ENCODE peak calls at places on chromosomes 4 and X, in ten cellular contexts. W is ovary, N is SK-N-SH, K is tibial nerve, T is GM12878, V is A549, Z is upper lobe of left lung, L is transverse colon, J is suprapubic skin, M is H1. Q is an unnamed sample. For H3K4me1, the result is how much of the 10 kb centered on the place peaks cover.

GRCh38 chrX:105150557-105150956 is 69.9 kb downstream of the TEX13A start:
- DNase-seq in W (no peak), N (no peak), K (no peak), T (no peak), V (no peak), Z (no peak), L (no peak), J (no peak), M (no peak), Q (no peak)

GRCh38 chrX:70468709-70469108 is 24.1 kb downstream of the DLG3 start:
- DNase-seq in W (no peak), N (no peak), K (no peak), T (no peak), V (no peak), Z (no peak), L (no peak), J (no peak), M (no peak), Q (no peak)

GRCh38 chr4:533318-534100 is 34.5 kb downstream of the PIGG start:
- DNase-seq in W (no peak), N (no peak), K (no peak), T (no peak), V (no peak), Z (no peak), L (no peak), J (no peak), M (no peak), Q (no peak)

GRCh38 chr4:78722320-78722719 is 53.8 kb upstream of the BMP2K start:
- DNase-seq in W (no peak), N (no peak), K (no peak), T (no peak), V (no peak), Z (no peak), L (no peak), J (no peak), M (no peak), Q (no peak)

GRCh38 chr4:23577398-23577797 is 312.4 kb downstream of the PPARGC1A start:
- DNase-seq in W (no peak), N (no peak), K (no peak), T (no peak), V (no peak), Z (no peak), L (no peak), J (no peak), M (no peak), Q (no peak)

GRCh38 chr4:114598191-114599121 is at the start of gene UGT8:
- DNase-seq in W (no peak), N (peak), K (peak), T (no peak), V (peak), Z (peak), L (peak), J (no peak), M (no peak), Q (peak)

GRCh38 chrX:137424679-137425078 is 141.2 kb upstream of the ZIC3 start:
- DNase-seq in W (no peak), N (no peak), K (no peak), T (no peak), V (no peak), Z (no peak), L (no peak), J (no peak), M (no peak), Q (no peak)

GRCh38 chr4:122764808-122765189 is 32.3 kb downstream of the BBS12 start:
- DNase-seq in W (no peak), N (no peak), K (no peak), T (no peak), V (peak), Z (no peak), L (no peak), J (no peak), M (no peak), Q (no peak)

GRCh38 chr4:159197260-159197884 is 94.5 kb downstream of the RAPGEF2 start:
- DNase-seq in W (no peak), N (no peak), K (no peak), T (no peak), V (no peak), Z (no peak), L (no peak), J (no peak), M (no peak), Q (no peak)

GRCh38 chr4:8525383-8526120 is 54.6 kb upstream of the GPR78 start:
- DNase-seq in W (peak), N (no peak), K (no peak), T (no peak), V (no peak), Z (no peak), L (no peak), J (no peak), M (no peak), Q (no peak)

GRCh38 chr4:143185253-143186107 is 763 bp downstream of the USP38 start:
- DNase-seq in W (no peak), N (peak), K (no peak), T (no peak), V (peak), Z (peak), L (peak), J (peak), M (no peak), Q (no peak)

GRCh38 chr4:3148926-3149325 is 74.4 kb downstream of the HTT start:
- DNase-seq in W (no peak), N (no peak), K (no peak), T (no peak), V (no peak), Z (no peak), L (no peak), J (no peak), M (no peak), Q (no peak)

GRCh38 chr4:110245567-110245966 is 47.2 kb upstream of the ELOVL6 start:
- DNase-seq in W (no peak), N (no peak), K (no peak), T (no peak), V (no peak), Z (no peak), L (no peak), J (no peak), M (no peak), Q (no peak)

GRCh38 chrX:129798888-129799287 is 19.1 kb downstream of the SASH3 start:
- DNase-seq in W (no peak), N (no peak), K (no peak), T (no peak), V (no peak), Z (no peak), L (no peak), J (no peak), M (no peak), Q (no peak)

GRCh38 chr4:2265113-2266110 is 3.5 kb upstream of the MXD4 start:
- DNase-seq in W (no peak), N (no peak), K (no peak), T (no peak), V (no peak), Z (no peak), L (no peak), J (no peak), M (no peak), Q (no peak)

GRCh38 chr4:172125438-172125837 is 312.2 kb downstream of the GALNTL6 start:
- DNase-seq in W (no peak), N (no peak), K (no peak), T (no peak), V (no peak), Z (no peak), L (no peak), J (no peak), M (no peak), Q (no peak)

GRCh38 chr4:5114911-5115310 is 63.6 kb downstream of the STK32B start:
- DNase-seq in W (no peak), N (no peak), K (no peak), T (no peak), V (peak), Z (no peak), L (no peak), J (no peak), M (no peak), Q (no peak)

GRCh38 chr4:74504212-74504611 is 59.3 kb downstream of the AREG start:
- DNase-seq in W (no peak), N (no peak), K (no peak), T (no peak), V (no peak), Z (no peak), L (no peak), J (no peak), M (no peak), Q (no peak)

GRCh38 chr4:158008551-158009218 is 164.1 kb downstream of the GASK1B start:
- DNase-seq in W (peak), N (no peak), K (no peak), T (no peak), V (no peak), Z (no peak), L (no peak), J (no peak), M (no peak), Q (no peak)

GRCh38 chr4:39048291-39048690 is 13.7 kb upstream of the KLHL5 start:
- DNase-seq in W (no peak), N (no peak), K (no peak), T (no peak), V (no peak), Z (no peak), L (no peak), J (no peak), M (no peak), Q (no peak)

GRCh38 chr4:102420563-102421221 is 75.4 kb upstream of the SLC39A8 start:
- DNase-seq in W (no peak), N (no peak), K (no peak), T (no peak), V (peak), Z (no peak), L (no peak), J (no peak), M (no peak), Q (no peak)

GRCh38 chrX:31213941-31214340 is 142.1 kb upstream of the FTHL17 start:
- DNase-seq in W (no peak), N (peak), K (no peak), T (no peak), V (no peak), Z (no peak), L (no peak), J (no peak), M (no peak), Q (no peak)

GRCh38 chr4:26753642-26754041 is 107.0 kb upstream of the STIM2 start:
- DNase-seq in W (peak), N (no peak), K (no peak), T (no peak), V (no peak), Z (peak), L (no peak), J (no peak), M (no peak), Q (no peak)

GRCh38 chrX:153774576-153775292 is 6.1 kb upstream of the SRPK3 start:
- DNase-seq in W (peak), N (peak), K (no peak), T (no peak), V (no peak), Z (no peak), L (no peak), J (no peak), M (no peak), Q (no peak)

GRCh38 chr4:173167793-173168395 is 717 bp upstream of the GALNT7 start:
- DNase-seq in W (peak), N (peak), K (no peak), T (no peak), V (peak), Z (peak), L (peak), J (peak), M (no peak), Q (peak)

GRCh38 chr4:173169428-173170209 is 1.0 kb downstream of the GALNT7 start:
- DNase-seq in W (peak), N (peak), K (peak), T (no peak), V (peak), Z (peak), L (peak), J (peak), M (no peak), Q (peak)

GRCh38 chr4:173170210-173170778 is 1.7 kb downstream of the GALNT7 start:
- DNase-seq in W (no peak), N (no peak), K (no peak), T (no peak), V (no peak), Z (no peak), L (no peak), J (no peak), M (no peak), Q (no peak)

GRCh38 chr4:173168396-173169177 is at the start of gene GALNT7:
- DNase-seq in W (peak), N (peak), K (peak), T (no peak), V (peak), Z (peak), L (peak), J (peak), M (peak), Q (peak)

GRCh38 chr4:173169178-173169427 is 492 bp downstream of the GALNT7 start:
- DNase-seq in W (no peak), N (no peak), K (no peak), T (no peak), V (no peak), Z (no peak), L (no peak), J (no peak), M (no peak), Q (no peak)
- H3K4me1 ChIP-seq in W (under half), N (under half), K (under half), T (under half), V (under half), Z (under half), L (under half), J (under half), M (under half), Q (half or more)

DNA sequence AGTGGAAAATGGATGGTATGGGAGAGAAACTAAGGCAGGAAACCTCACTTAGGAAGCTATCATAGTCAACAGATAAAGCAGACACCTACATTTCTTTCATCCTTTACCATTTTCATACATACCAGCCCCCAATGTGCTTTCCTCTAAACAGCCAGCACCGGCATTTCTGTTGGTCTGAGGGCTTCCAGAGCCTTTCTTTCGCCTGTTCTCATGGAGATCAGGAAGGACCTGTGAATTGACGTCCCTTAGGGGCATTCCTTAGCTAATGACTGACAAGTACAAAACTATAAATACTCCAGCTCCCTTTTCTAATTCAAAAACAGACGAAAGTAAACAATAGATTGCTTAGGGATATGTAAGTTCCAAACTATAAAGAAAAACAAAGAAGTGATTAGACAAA is 215.5 kb upstream of the CNKSR2 start:
- DNase-seq in W (no peak), N (no peak), K (no peak), T (no peak), V (no peak), Z (no peak), L (no peak), J (no peak), M (no peak), Q (no peak)
- TF ChIP-seq EP300 in W (no peak), N (no peak), K (no peak), T (no peak), V (no peak), Z (no peak), L (no peak), J (no peak), M (no peak), Q (no peak)

GRCh38 chr4:138689182-138689546 is 326.4 kb upstream of the NOCT start:
- DNase-seq in W (no peak), N (no peak), K (no peak), T (no peak), V (no peak), Z (no peak), L (no peak), J (no peak), M (no peak), Q (no peak)

GRCh38 chr4:138681000-138681604 is 334.5 kb upstream of the NOCT start:
- DNase-seq in W (peak), N (peak), K (peak), T (peak), V (peak), Z (peak), L (peak), J (peak), M (no peak), Q (peak)

GRCh38 chr4:138689593-138689992 is 326.0 kb upstream of the NOCT start:
- DNase-seq in W (no peak), N (no peak), K (no peak), T (no peak), V (no peak), Z (no peak), L (no peak), J (no peak), M (no peak), Q (no peak)

GRCh38 chr4:138688531-138689181 is 326.9 kb upstream of the NOCT start:
- DNase-seq in W (no peak), N (no peak), K (no peak), T (no peak), V (no peak), Z (no peak), L (no peak), J (no peak), M (no peak), Q (no peak)

DNA sequence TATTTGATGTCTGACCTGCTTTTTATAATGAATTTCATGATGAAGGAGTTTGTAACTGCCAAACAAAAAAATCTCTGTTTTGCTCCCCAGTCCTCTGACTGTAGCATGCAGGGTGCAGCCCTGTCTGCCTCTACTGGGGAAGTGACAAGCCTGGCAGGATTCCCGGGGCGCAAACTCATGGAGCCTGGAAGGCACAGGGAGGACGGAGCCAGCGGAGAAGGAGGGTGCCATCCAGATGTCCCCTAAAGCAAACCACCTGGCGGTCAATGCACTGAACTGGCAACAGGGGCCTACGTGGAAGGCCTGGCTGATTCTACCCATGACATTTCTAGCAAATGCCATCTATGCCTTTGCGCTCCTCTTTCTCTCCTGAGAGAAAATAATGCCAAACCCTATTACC is 329.5 kb upstream of the NOCT start:
- DNase-seq in W (no peak), N (peak), K (no peak), T (no peak), V (no peak), Z (no peak), L (no peak), J (no peak), M (no peak), Q (no peak)
- TF ChIP-seq CTCF in W (no peak), N (no peak), K (no peak), T (no peak), V (no peak), Z (no peak), L (no peak), J (no peak), M (no peak), Q (no peak)

GRCh38 chr4:97582890-97583289 is 560.4 kb downstream of the STPG2 start:
- DNase-seq in W (no peak), N (no peak), K (no peak), T (no peak), V (no peak), Z (no peak), L (no peak), J (no peak), M (no peak), Q (no peak)

GRCh38 chr4:97576955-97577354 is 566.3 kb downstream of the STPG2 start:
- DNase-seq in W (no peak), N (no peak), K (no peak), T (no peak), V (no peak), Z (no peak), L (no peak), J (no peak), M (no peak), Q (no peak)
- H3K4me1 ChIP-seq in W (under half), N (under half), K (under half), T (under half), V (under half), Z (under half), L (under half), J (under half), M (under half), Q (under half)

GRCh38 chr4:56961107-56961500 is 16.3 kb downstream of the NOA1 start:
- DNase-seq in W (no peak), N (no peak), K (no peak), T (no peak), V (no peak), Z (no peak), L (no peak), J (no peak), M (no peak), Q (no peak)
- TF ChIP-seq EP300 in W (no peak), N (no peak), K (no peak), T (no peak), V (no peak), Z (no peak), L (no peak), J (no peak), M (no peak), Q (no peak)

GRCh38 chrX:106897259-106897658 is 5.9 kb downstream of the RIPPLY1 start:
- DNase-seq in W (no peak), N (no peak), K (no peak), T (no peak), V (peak), Z (no peak), L (no peak), J (no peak), M (no peak), Q (no peak)

GRCh38 chrX:106899276-106899675 is 3.9 kb downstream of the RIPPLY1 start:
- DNase-seq in W (no peak), N (no peak), K (no peak), T (no peak), V (no peak), Z (no peak), L (no peak), J (no peak), M (no peak), Q (no peak)

GRCh38 chrX:106901341-106901740 is 1.8 kb downstream of the RIPPLY1 start:
- DNase-seq in W (no peak), N (no peak), K (no peak), T (no peak), V (no peak), Z (no peak), L (no peak), J (no peak), M (no peak), Q (no peak)

GRCh38 chrX:106899841-106900240 is 3.3 kb downstream of the RIPPLY1 start:
- DNase-seq in W (no peak), N (no peak), K (no peak), T (no peak), V (no peak), Z (no peak), L (no peak), J (no peak), M (no peak), Q (no peak)

DNA sequence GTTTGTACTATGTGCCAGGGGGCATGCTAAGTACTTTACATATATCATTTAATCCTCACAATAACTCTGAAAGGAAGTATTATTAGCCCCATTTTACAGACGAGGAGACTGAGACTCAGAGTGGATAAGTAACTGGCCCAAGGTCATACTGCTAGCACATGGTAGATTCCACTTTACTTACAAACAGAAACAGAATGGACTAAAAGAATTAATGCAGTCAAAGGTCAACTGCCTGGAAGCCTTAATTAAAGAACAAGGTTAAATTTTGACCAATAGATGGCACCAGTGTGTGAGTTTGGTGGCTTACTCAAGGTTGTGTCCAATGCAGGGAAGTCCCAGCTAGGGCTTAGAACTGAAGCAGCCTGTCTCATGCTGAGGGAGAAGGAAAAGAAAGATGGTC is 4.7 kb downstream of the RIPPLY1 start:
- DNase-seq in W (no peak), N (peak), K (no peak), T (peak), V (peak), Z (no peak), L (no peak), J (no peak), M (no peak), Q (no peak)
- TF ChIP-seq CTCF in W (no peak), N (peak), K (no peak), T (peak), V (peak), Z (peak), L (no peak), J (no peak), M (no peak), Q (no peak)

GRCh38 chr4:147760176-147760575 is 28.3 kb downstream of the ARHGAP10 start:
- DNase-seq in W (no peak), N (no peak), K (no peak), T (no peak), V (no peak), Z (peak), L (no peak), J (no peak), M (no peak), Q (peak)
- H3K4me1 ChIP-seq in W (under half), N (under half), K (under half), T (under half), V (under half), Z (under half), L (under half), J (under half), M (under half), Q (under half)